ENCODE peak calls at places on chromosomes 11 and 22, in six cellular contexts. V is IMR-90, H is mesenchymal stem cell, U is trophoblast cell, N is mesendoderm, T is H1. M is an unnamed sample.
A peak's percentile ranks its signal among the peaks of the same experiment; 100 is the strongest.

GRCh38 chr11:109237636-109238035 is 184.4 kb upstream of the C11orf87 start:
- DNase-seq in V (no peak), H (peak; percentile 26), U (no peak), N (no peak), T (no peak), M (no peak)

GRCh38 chr11:132137289-132137980 is 767.0 kb downstream of the NTM start:
- DNase-seq in V (no peak), H (no peak), U (no peak), N (no peak), T (no peak), M (no peak)

GRCh38 chr22:49629024-49629570 is 198.6 kb downstream of the BRD1 start:
- DNase-seq in V (no peak), H (no peak), U (no peak), N (no peak), T (no peak), M (peak; percentile 12)

GRCh38 chr11:32438883-32439487 is 3.6 kb upstream of the WT1 start:
- DNase-seq in V (no peak), H (peak; percentile 37), U (peak; percentile 20), N (no peak), T (no peak), M (no peak)

GRCh38 chr11:19200410-19201201 is 1.2 kb downstream of the CSRP3 start:
- DNase-seq in V (peak; percentile 70), H (no peak), U (no peak), N (no peak), T (no peak), M (no peak)

GRCh38 chr22:23289851-23290724 is 109.8 kb downstream of the BCR start:
- DNase-seq in V (peak; percentile 62), H (peak; percentile 70), U (peak; percentile 62), N (peak; percentile 68), T (peak; percentile 25), M (peak; percentile 64)

GRCh38 chr22:43188829-43189545 is 2.1 kb upstream of the TTLL12 start:
- DNase-seq in V (no peak), H (peak; percentile 25), U (no peak), N (peak; percentile 28), T (no peak), M (no peak)

GRCh38 chr11:123072762-123073161 is 10.8 kb upstream of the HSPA8 start:
- DNase-seq in V (no peak), H (no peak), U (no peak), N (no peak), T (no peak), M (no peak)

GRCh38 chr11:13009921-13010736 is 1.0 kb downstream of the RASSF10 start:
- DNase-seq in V (peak; percentile 7), H (no peak), U (peak; percentile 51), N (peak; percentile 84), T (peak; percentile 17), M (peak; percentile 56)

GRCh38 chr22:49307071-49307830 is 520.4 kb downstream of the BRD1 start:
- DNase-seq in V (no peak), H (no peak), U (no peak), N (no peak), T (no peak), M (no peak)

GRCh38 chr11:110147965-110148709 is 54.9 kb downstream of the ZC3H12C start:
- DNase-seq in V (peak; percentile 92), H (peak; percentile 79), U (no peak), N (peak; percentile 14), T (no peak), M (no peak)

GRCh38 chr11:126410649-126411048 is 55.2 kb downstream of the ST3GAL4 start:
- DNase-seq in V (peak; percentile 22), H (no peak), U (no peak), N (no peak), T (no peak), M (no peak)

GRCh38 chr11:131977231-131977630 is 606.8 kb downstream of the NTM start:
- DNase-seq in V (peak; percentile 43), H (peak; percentile 54), U (peak; percentile 7), N (peak; percentile 85), T (no peak), M (no peak)

GRCh38 chr22:19912236-19912999 is 29.2 kb upstream of the COMT start:
- DNase-seq in V (no peak), H (no peak), U (no peak), N (no peak), T (no peak), M (no peak)

DNA sequence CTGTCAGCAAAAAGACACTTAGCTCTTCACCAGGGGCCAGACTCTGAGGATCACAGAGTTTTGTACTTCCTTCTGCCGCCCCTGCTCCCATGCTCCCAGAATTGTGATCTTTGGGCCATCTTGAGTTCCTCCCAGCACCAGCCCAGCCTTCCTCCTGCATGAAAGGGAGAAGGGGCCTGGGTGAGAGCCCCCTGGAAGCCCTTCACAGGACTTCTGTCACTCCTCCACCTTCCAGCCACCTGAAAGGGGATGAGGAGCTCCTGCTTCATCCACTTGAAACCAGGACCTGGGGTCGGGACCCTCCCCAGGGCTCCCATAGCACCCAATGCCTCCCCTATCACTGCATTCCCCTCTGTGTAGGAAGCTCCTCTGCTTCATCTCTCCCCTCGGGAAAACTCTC is 174.2 kb downstream of the BUD13 start:
- DNase-seq in V (no peak), H (no peak), U (no peak), N (no peak), T (no peak), M (no peak)
- H3K4me3 ChIP-seq in V (no peak overlapping the region), H (no peak overlapping the region), U (no peak overlapping the region), N (no peak overlapping the region), T (no peak overlapping the region), M (no peak overlapping the region)

GRCh38 chr11:106988151-106988806 is 30.0 kb downstream of the GUCY1A2 start:
- DNase-seq in V (peak; percentile 1), H (peak; percentile 84), U (no peak), N (no peak), T (no peak), M (no peak)

GRCh38 chr11:106989056-106989455 is 29.2 kb downstream of the GUCY1A2 start:
- DNase-seq in V (peak; percentile 3), H (peak; percentile 61), U (no peak), N (no peak), T (no peak), M (no peak)

GRCh38 chr11:106986261-106986660 is 32.0 kb downstream of the GUCY1A2 start:
- DNase-seq in V (peak; percentile 2), H (peak; percentile 39), U (peak; percentile 30), N (no peak), T (no peak), M (no peak)

GRCh38 chr11:106986673-106987072 is 31.6 kb downstream of the GUCY1A2 start:
- DNase-seq in V (no peak), H (no peak), U (no peak), N (no peak), T (no peak), M (no peak)

DNA sequence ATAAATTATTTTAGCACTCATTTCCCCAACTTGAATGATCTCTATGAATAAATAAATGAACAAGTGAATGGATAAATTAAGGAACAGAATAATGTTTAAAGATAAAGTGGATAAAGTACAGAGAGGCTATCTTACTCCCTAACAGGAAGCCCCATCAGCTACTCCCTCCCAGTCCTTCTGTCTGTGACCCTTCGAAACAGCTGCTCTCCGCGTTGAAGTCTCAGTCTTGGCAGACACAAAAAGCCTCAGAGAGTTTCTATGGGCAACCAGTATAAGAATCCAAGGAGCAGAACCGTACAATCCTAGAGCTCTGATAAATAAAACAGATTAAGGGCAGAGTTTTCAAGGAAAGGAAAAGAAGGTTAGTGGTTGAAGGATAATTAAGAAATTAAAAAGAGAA is 35.0 kb downstream of the GUCY1A2 start:
- DNase-seq in V (no peak), H (no peak), U (no peak), N (no peak), T (no peak), M (no peak)
- H2BK120ac ChIP-seq in V (no peak overlapping the region), H (no peak overlapping the region), U (no peak overlapping the region), N (no peak overlapping the region), T (no peak overlapping the region), M (no peak overlapping the region)

GRCh38 chr11:119794756-119795155 is 65.8 kb upstream of the NECTIN1 start:
- DNase-seq in V (no peak), H (no peak), U (no peak), N (no peak), T (no peak), M (no peak)
- H3K4me2 ChIP-seq in V (no peak overlapping the region), H (no peak overlapping the region), U (no peak overlapping the region), N (no peak overlapping the region), T (peak overlapping the region; percentile 32), M (no peak overlapping the region)

GRCh38 chr11:100525635-100526034 is 161.5 kb upstream of the ARHGAP42 start:
- DNase-seq in V (no peak), H (no peak), U (no peak), N (peak; percentile 70), T (no peak), M (no peak)
- H3K4me3 ChIP-seq in V (no peak overlapping the region), H (no peak overlapping the region), U (no peak overlapping the region), N (no peak overlapping the region), T (no peak overlapping the region), M (no peak overlapping the region)

DNA sequence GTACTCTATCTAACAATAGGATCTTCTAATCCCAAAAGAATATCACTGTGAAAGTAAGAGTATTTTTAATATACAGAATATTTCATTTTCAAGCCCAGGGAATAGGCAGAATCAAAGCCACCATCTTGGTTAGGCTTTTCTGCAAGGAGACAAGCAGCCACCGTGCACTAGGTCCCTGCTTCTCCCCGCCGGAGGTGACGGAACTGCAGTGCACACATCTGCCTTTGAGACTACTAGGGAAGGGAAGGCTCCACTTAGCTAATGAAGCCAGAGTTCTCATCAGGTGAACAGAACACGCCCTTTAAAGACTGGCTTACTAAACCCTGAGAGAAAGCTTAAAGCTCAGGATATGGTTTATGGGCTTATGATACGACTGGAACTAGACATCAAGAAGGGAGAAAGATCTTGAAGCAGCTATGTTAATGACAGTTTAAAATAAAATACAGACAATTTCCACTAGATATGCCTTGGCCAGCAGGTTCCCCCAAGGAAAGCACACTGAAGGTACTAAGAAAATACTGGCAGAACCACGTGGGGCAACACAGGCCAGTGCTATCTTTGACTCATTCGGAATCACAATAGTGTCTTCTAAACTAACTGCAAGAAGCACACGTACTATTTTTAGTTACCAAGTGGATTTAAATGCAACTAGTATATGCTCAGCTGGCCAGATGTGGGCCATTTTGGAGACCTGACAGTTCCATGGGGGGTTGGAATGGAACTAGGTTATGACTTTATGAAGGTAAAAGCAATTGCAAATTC is 127.4 kb upstream of the LMO1 start:
- DNase-seq in V (no peak), H (no peak), U (no peak), N (no peak), T (no peak), M (no peak)
- H2BK120ac ChIP-seq in V (no peak overlapping the region), H (no peak overlapping the region), U (no peak overlapping the region), N (no peak overlapping the region), T (no peak overlapping the region), M (no peak overlapping the region)

GRCh38 chr22:46004105-46004866 is 27.3 kb upstream of the WNT7B start:
- DNase-seq in V (no peak), H (no peak), U (no peak), N (no peak), T (no peak), M (no peak)

GRCh38 chr22:46007003-46007847 is 30.3 kb upstream of the WNT7B start:
- DNase-seq in V (peak; percentile 72), H (peak; percentile 59), U (peak; percentile 81), N (no peak), T (no peak), M (no peak)

GRCh38 chr22:46008291-46008690 is 31.3 kb upstream of the WNT7B start:
- DNase-seq in V (no peak), H (no peak), U (no peak), N (no peak), T (no peak), M (no peak)

GRCh38 chr22:46007848-46008261 is 30.9 kb upstream of the WNT7B start:
- DNase-seq in V (peak; percentile 87), H (peak; percentile 33), U (no peak), N (peak; percentile 51), T (no peak), M (no peak)

GRCh38 chr22:46006379-46007002 is 29.5 kb upstream of the WNT7B start:
- DNase-seq in V (peak; percentile 80), H (peak; percentile 86), U (peak; percentile 85), N (peak; percentile 78), T (peak; percentile 56), M (peak; percentile 83)
- H3K4me2 ChIP-seq in V (peak overlapping the region; percentile 43), H (peak overlapping the region; percentile 33), U (no peak overlapping the region), N (no peak overlapping the region), T (no peak overlapping the region), M (peak overlapping the region; percentile 18)

M was measured in neuronal stem cell.